ENCODE peak calls at places on chromosome 14, in eight cellular contexts. N is NCI-H526 treated with DMSO at 0.1 percent for 48 hours, O is ACHN, T is frontal cortex, I is smooth muscle cell of the brain vasculature, D is glutamatergic neuron, J is GM12878, E is midbrain. R is an unnamed sample.

GRCh38 chr14:24339284-24340151 is at the start of gene RIPK3:
- DNase-seq in T (no peak), I (no peak), N (no peak), J (peak; percentile 36), O (no peak), E (no peak), D (peak; percentile 25), R (peak; percentile 82)

GRCh38 chr14:89171168-89171567 is 245.9 kb downstream of the FOXN3 start:
- DNase-seq in N (no peak), T (no peak), O (no peak), D (no peak), E (no peak), I (no peak), J (no peak), R (no peak)

GRCh38 chr14:98185036-98185435 is 1087.0 kb downstream of the BCL11B start:
- DNase-seq in N (peak; percentile 17), E (no peak), I (no peak), J (no peak), D (no peak), O (no peak), T (no peak), R (peak; percentile 26)

GRCh38 chr14:54796961-54797360 is 105.7 kb downstream of the GCH1 start:
- DNase-seq in D (no peak), E (no peak), N (no peak), T (no peak), O (peak; percentile 43), J (no peak), I (no peak), R (no peak)

GRCh38 chr14:70707138-70708038 is 65.7 kb downstream of the TTC9 start:
- DNase-seq in I (peak; percentile 33), O (peak; percentile 65), N (no peak), E (no peak), J (peak; percentile 93), T (no peak), D (no peak), R (peak; percentile 20)

GRCh38 chr14:93231129-93231979 is 24.3 kb downstream of the UBR7 start:
- DNase-seq in O (peak; percentile 59), T (no peak), J (no peak), I (peak; percentile 12), D (no peak), E (peak; percentile 4), N (peak; percentile 35), R (peak; percentile 19)

GRCh38 chr14:59464651-59465569 is at the start of gene GPR135:
- DNase-seq in T (peak; percentile 75), N (peak; percentile 31), D (peak; percentile 76), E (peak; percentile 49), I (no peak), J (no peak), O (peak; percentile 48), R (peak; percentile 68)

GRCh38 chr14:55301722-55302121 is 30.5 kb downstream of the FBXO34 start:
- DNase-seq in J (no peak), D (no peak), N (no peak), T (no peak), O (peak; percentile 23), E (no peak), I (no peak), R (peak; percentile 14)

GRCh38 chr14:99676657-99677056 is 7.4 kb upstream of the CYP46A1 start:
- DNase-seq in N (no peak), T (no peak), D (no peak), E (no peak), I (no peak), O (no peak), J (no peak), R (no peak)

GRCh38 chr14:69043007-69043444 is 63.9 kb upstream of the ACTN1 start:
- DNase-seq in O (no peak), N (no peak), D (no peak), T (no peak), E (no peak), J (no peak), I (no peak), R (no peak)

GRCh38 chr14:104460920-104461651 is 118.5 kb upstream of the C14orf180 start:
- DNase-seq in D (peak; percentile 68), E (no peak), T (no peak), J (no peak), I (no peak), O (no peak), N (peak; percentile 80), R (no peak)

GRCh38 chr14:32027255-32027939 is 49.7 kb upstream of the ARHGAP5 start:
- DNase-seq in D (no peak), J (no peak), E (no peak), O (peak; percentile 86), I (no peak), T (no peak), N (no peak), R (no peak)

GRCh38 chr14:23069413-23069806 is 12.1 kb upstream of the CDH24 start:
- DNase-seq in I (no peak), O (no peak), J (no peak), T (peak; percentile 8), E (no peak), D (no peak), N (no peak), R (no peak)